ENCODE peak calls at places on chromosomes 7 and 10, in ten cellular contexts. E is neural progenitor cell; T is left ventricle myocardium inferior; P is Panc1; Z is fibroblast of lung; F is heart left ventricle; B is CD8-positive, alpha-beta T cell; C is heart right ventricle; Q is MM.1S; R is AG04450. J is an unnamed sample.

GRCh38 chr7:7567898-7568531 is 1.3 kb downstream of the MIOS start:
- DNase-seq in E (no peak), T (no peak), P (no peak), Z (no peak), F (no peak), B (no peak), C (no peak), Q (no peak), R (no peak), J (no peak)

GRCh38 chr7:102024005-102024768 is 206.8 kb downstream of the CUX1 start:
- DNase-seq in E (no peak), T (no peak), P (no peak), Z (no peak), F (peak), B (no peak), C (no peak), Q (no peak), R (no peak), J (no peak)

GRCh38 chr7:97218767-97219166 is 101.3 kb downstream of the SDHAF3 start:
- DNase-seq in E (no peak), T (no peak), P (no peak), Z (no peak), F (no peak), B (no peak), C (no peak), Q (peak), R (no peak), J (no peak)

GRCh38 chr10:3471927-3472704 is 299.5 kb upstream of the PITRM1 start:
- DNase-seq in E (peak), T (no peak), P (no peak), Z (peak), F (no peak), B (no peak), C (no peak), Q (peak), R (no peak), J (no peak)

GRCh38 chr7:129426482-129426881 is 7.8 kb upstream of the STRIP2 start:
- DNase-seq in E (no peak), T (no peak), P (no peak), Z (no peak), F (no peak), B (no peak), C (no peak), Q (no peak), R (no peak), J (no peak)

GRCh38 chr10:34808789-34809745 is 6.0 kb downstream of the PARD3 start:
- DNase-seq in E (peak), T (peak), P (no peak), Z (peak), F (peak), B (no peak), C (peak), Q (peak), R (no peak), J (no peak)

GRCh38 chr10:5159126-5159525 is 25.8 kb downstream of the AKR1C8 start:
- DNase-seq in E (no peak), T (no peak), P (no peak), Z (no peak), F (no peak), B (no peak), C (no peak), Q (no peak), R (no peak), J (no peak)

GRCh38 chr10:12042409-12042796 is 206 bp downstream of the UPF2 start:
- DNase-seq in E (no peak), T (no peak), P (no peak), Z (peak), F (peak), B (peak), C (peak), Q (no peak), R (no peak), J (no peak)

GRCh38 chr7:108415821-108416536 is 40.3 kb downstream of the NRCAM start:
- DNase-seq in E (peak), T (no peak), P (no peak), Z (peak), F (no peak), B (no peak), C (no peak), Q (peak), R (no peak), J (no peak)

GRCh38 chr7:10930551-10930950 is 43.1 kb upstream of the PHF14 start:
- DNase-seq in E (no peak), T (no peak), P (no peak), Z (no peak), F (no peak), B (no peak), C (no peak), Q (no peak), R (no peak), J (no peak)

GRCh38 chr10:73850863-73851461 is 23.4 kb downstream of the CAMK2G start:
- DNase-seq in E (no peak), T (peak), P (no peak), Z (peak), F (peak), B (no peak), C (peak), Q (no peak), R (no peak), J (no peak)

GRCh38 chr10:10891437-10891836 is 126.2 kb upstream of the CELF2 start:
- DNase-seq in E (no peak), T (no peak), P (no peak), Z (peak), F (peak), B (no peak), C (no peak), Q (no peak), R (peak), J (no peak)

GRCh38 chr10:46526682-46527038 is 29.8 kb downstream of the GPRIN2 start:
- DNase-seq in E (no peak), T (peak), P (no peak), Z (peak), F (peak), B (no peak), C (no peak), Q (no peak), R (no peak), J (peak)

GRCh38 chr7:27165655-27166474 is 528 bp upstream of the HOXA9 start:
- DNase-seq in E (no peak), T (no peak), P (no peak), Z (no peak), F (no peak), B (no peak), C (no peak), Q (no peak), R (no peak), J (no peak)

GRCh38 chr10:63766766-63767505 is 245.7 kb downstream of the REEP3 start:
- DNase-seq in E (no peak), T (no peak), P (no peak), Z (peak), F (no peak), B (no peak), C (no peak), Q (no peak), R (no peak), J (no peak)

GRCh38 chr10:13458107-13458761 is 70.6 kb downstream of the BEND7 start:
- DNase-seq in E (no peak), T (no peak), P (no peak), Z (peak), F (no peak), B (no peak), C (no peak), Q (no peak), R (no peak), J (no peak)

GRCh38 chr10:120944586-120945125 is 93.5 kb downstream of the WDR11 start:
- DNase-seq in E (no peak), T (no peak), P (no peak), Z (no peak), F (no peak), B (no peak), C (no peak), Q (no peak), R (no peak), J (no peak)

GRCh38 chr10:121368347-121369025 is 229.8 kb downstream of the FGFR2 start:
- DNase-seq in E (peak), T (no peak), P (no peak), Z (no peak), F (no peak), B (no peak), C (no peak), Q (peak), R (no peak), J (no peak)

GRCh38 chr10:106271237-106271636 is 893.3 kb downstream of the SORCS1 start:
- DNase-seq in E (no peak), T (no peak), P (no peak), Z (no peak), F (no peak), B (no peak), C (no peak), Q (no peak), R (no peak), J (no peak)

GRCh38 chr7:129951076-129952011 is 1.4 kb downstream of the UBE2H start:
- DNase-seq in E (peak), T (no peak), P (no peak), Z (peak), F (peak), B (no peak), C (peak), Q (peak), R (no peak), J (no peak)

GRCh38 chr10:46298346-46299266 is 11.8 kb downstream of the ANTXRL start:
- DNase-seq in E (no peak), T (no peak), P (no peak), Z (no peak), F (peak), B (no peak), C (no peak), Q (no peak), R (no peak), J (no peak)

GRCh38 chr10:32357056-32357735 is 10.2 kb upstream of the EPC1 start:
- DNase-seq in E (no peak), T (no peak), P (no peak), Z (no peak), F (no peak), B (no peak), C (no peak), Q (no peak), R (no peak), J (no peak)

GRCh38 chr7:106630648-106631047 is 30.3 kb downstream of the CCDC71L start:
- DNase-seq in E (no peak), T (no peak), P (no peak), Z (no peak), F (no peak), B (no peak), C (no peak), Q (no peak), R (no peak), J (no peak)

GRCh38 chr10:133458710-133459453 is 5.1 kb downstream of the SCART1 start:
- DNase-seq in E (no peak), T (peak), P (no peak), Z (no peak), F (no peak), B (no peak), C (no peak), Q (no peak), R (no peak), J (no peak)

GRCh38 chr7:129493555-129493954 is 8.8 kb upstream of the SMKR1 start:
- DNase-seq in E (no peak), T (no peak), P (no peak), Z (no peak), F (no peak), B (no peak), C (no peak), Q (peak), R (no peak), J (no peak)

GRCh38 chr10:70578371-70578947 is 24.1 kb downstream of the PRF1 start:
- DNase-seq in E (no peak), T (no peak), P (no peak), Z (peak), F (no peak), B (peak), C (no peak), Q (peak), R (peak), J (no peak)

GRCh38 chr10:132833421-132834111 is 47.6 kb upstream of the NKX6-2 start:
- DNase-seq in E (no peak), T (no peak), P (no peak), Z (no peak), F (no peak), B (no peak), C (no peak), Q (no peak), R (no peak), J (no peak)

GRCh38 chr10:22611425-22612111 is 102.8 kb downstream of the PIP4K2A start:
- DNase-seq in E (no peak), T (no peak), P (no peak), Z (no peak), F (no peak), B (no peak), C (no peak), Q (peak), R (no peak), J (no peak)

GRCh38 chr7:93402944-93403343 is 170.8 kb downstream of the VPS50 start:
- DNase-seq in E (no peak), T (no peak), P (no peak), Z (no peak), F (no peak), B (no peak), C (no peak), Q (no peak), R (no peak), J (no peak)

GRCh38 chr10:119500138-119500795 is 42.3 kb downstream of the RGS10 start:
- DNase-seq in E (no peak), T (no peak), P (no peak), Z (no peak), F (no peak), B (no peak), C (no peak), Q (no peak), R (no peak), J (no peak)

GRCh38 chr10:75651452-75651851 is 220.0 kb downstream of the LRMDA start:
- DNase-seq in E (peak), T (no peak), P (no peak), Z (no peak), F (no peak), B (no peak), C (no peak), Q (peak), R (no peak), J (no peak)

GRCh38 chr7:97317575-97317974 is 200.1 kb downstream of the SDHAF3 start:
- DNase-seq in E (no peak), T (no peak), P (no peak), Z (no peak), F (no peak), B (no peak), C (no peak), Q (no peak), R (no peak), J (no peak)

GRCh38 chr7:30740417-30741181 is 11.3 kb upstream of the INMT start:
- DNase-seq in E (peak), T (peak), P (peak), Z (peak), F (peak), B (peak), C (peak), Q (peak), R (peak), J (peak)

GRCh38 chr10:95513941-95514392 is 47.2 kb downstream of the SORBS1 start:
- DNase-seq in E (no peak), T (no peak), P (no peak), Z (peak), F (peak), B (no peak), C (peak), Q (no peak), R (no peak), J (peak)

GRCh38 chr10:20466731-20467130 is 430.4 kb downstream of the NEBL start:
- DNase-seq in E (no peak), T (no peak), P (no peak), Z (peak), F (no peak), B (no peak), C (no peak), Q (no peak), R (no peak), J (no peak)

GRCh38 chr10:48444266-48444665 is 137.8 kb downstream of the MAPK8 start:
- DNase-seq in E (peak), T (no peak), P (no peak), Z (peak), F (peak), B (no peak), C (no peak), Q (no peak), R (no peak), J (no peak)

GRCh38 chr7:13874783-13875182 is 114.7 kb downstream of the ETV1 start:
- DNase-seq in E (no peak), T (no peak), P (no peak), Z (peak), F (no peak), B (no peak), C (no peak), Q (no peak), R (no peak), J (no peak)

GRCh38 chr10:69022611-69023010 is 34.0 kb downstream of the KIFBP start:
- DNase-seq in E (no peak), T (no peak), P (no peak), Z (no peak), F (no peak), B (no peak), C (no peak), Q (no peak), R (no peak), J (no peak)

GRCh38 chr7:104548861-104549260 is 220.5 kb downstream of the LHFPL3 start:
- DNase-seq in E (no peak), T (no peak), P (no peak), Z (no peak), F (no peak), B (no peak), C (no peak), Q (no peak), R (no peak), J (no peak)
- TF ChIP-seq CTCF in E (peak), T (no peak), P (no peak), Z (no peak), F (no peak), B (no peak), C (no peak), Q (no peak), R (no peak), J (no peak)

GRCh38 chr7:5088906-5089305 is 43.2 kb downstream of the RBAK start:
- DNase-seq in E (no peak), T (no peak), P (no peak), Z (no peak), F (no peak), B (no peak), C (no peak), Q (no peak), R (no peak), J (no peak)

GRCh38 chr7:5093948-5094347 is 48.3 kb downstream of the RBAK start:
- DNase-seq in E (no peak), T (no peak), P (no peak), Z (no peak), F (no peak), B (no peak), C (no peak), Q (no peak), R (no peak), J (no peak)

DNA sequence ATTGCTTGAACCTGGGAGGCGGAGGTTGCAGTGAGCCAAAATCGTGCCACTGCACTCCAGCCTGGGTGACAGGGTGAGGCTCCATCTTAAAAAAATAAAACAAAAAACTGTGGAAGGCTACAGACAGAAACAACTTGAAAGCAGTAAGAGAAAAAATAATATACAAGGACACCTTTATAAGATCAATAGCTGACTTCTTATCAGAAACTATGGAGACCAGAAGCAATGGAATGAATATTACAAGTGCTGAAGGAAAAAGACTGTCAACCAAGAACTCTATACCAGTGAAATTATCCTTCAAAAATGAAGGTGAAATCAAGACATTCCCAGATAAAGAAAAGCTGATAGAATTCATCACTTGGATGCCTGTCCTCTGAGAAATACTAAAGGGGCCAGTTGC is 49.0 kb downstream of the RBAK start:
- DNase-seq in E (no peak), T (no peak), P (no peak), Z (no peak), F (no peak), B (no peak), C (no peak), Q (no peak), R (no peak), J (no peak)
- H3K27ac ChIP-seq in E (no peak), T (no peak), P (no peak), Z (no peak), F (no peak), B (no peak), C (no peak), Q (no peak), R (no peak), J (no peak)

GRCh38 chr7:130996205-130996840 is 262.3 kb upstream of the KLF14 start:
- DNase-seq in E (no peak), T (no peak), P (no peak), Z (no peak), F (no peak), B (no peak), C (no peak), Q (no peak), R (no peak), J (no peak)

GRCh38 chr7:130996841-130997231 is 262.8 kb upstream of the KLF14 start:
- DNase-seq in E (no peak), T (no peak), P (peak), Z (peak), F (no peak), B (no peak), C (no peak), Q (no peak), R (no peak), J (no peak)

GRCh38 chr7:130993671-130994365 is 259.8 kb upstream of the KLF14 start:
- DNase-seq in E (no peak), T (no peak), P (no peak), Z (no peak), F (no peak), B (no peak), C (no peak), Q (no peak), R (no peak), J (no peak)

GRCh38 chr7:130995252-130996081 is 261.5 kb upstream of the KLF14 start:
- DNase-seq in E (no peak), T (no peak), P (no peak), Z (peak), F (no peak), B (no peak), C (no peak), Q (no peak), R (no peak), J (peak)

GRCh38 chr7:130994378-130995115 is 260.5 kb upstream of the KLF14 start:
- DNase-seq in E (no peak), T (peak), P (no peak), Z (peak), F (peak), B (no peak), C (peak), Q (no peak), R (no peak), J (peak)
- H3K4me3 ChIP-seq in E (no peak), T (peak), P (no peak), Z (no peak), F (no peak), B (no peak), C (no peak), Q (no peak), R (no peak), J (peak)

DNA sequence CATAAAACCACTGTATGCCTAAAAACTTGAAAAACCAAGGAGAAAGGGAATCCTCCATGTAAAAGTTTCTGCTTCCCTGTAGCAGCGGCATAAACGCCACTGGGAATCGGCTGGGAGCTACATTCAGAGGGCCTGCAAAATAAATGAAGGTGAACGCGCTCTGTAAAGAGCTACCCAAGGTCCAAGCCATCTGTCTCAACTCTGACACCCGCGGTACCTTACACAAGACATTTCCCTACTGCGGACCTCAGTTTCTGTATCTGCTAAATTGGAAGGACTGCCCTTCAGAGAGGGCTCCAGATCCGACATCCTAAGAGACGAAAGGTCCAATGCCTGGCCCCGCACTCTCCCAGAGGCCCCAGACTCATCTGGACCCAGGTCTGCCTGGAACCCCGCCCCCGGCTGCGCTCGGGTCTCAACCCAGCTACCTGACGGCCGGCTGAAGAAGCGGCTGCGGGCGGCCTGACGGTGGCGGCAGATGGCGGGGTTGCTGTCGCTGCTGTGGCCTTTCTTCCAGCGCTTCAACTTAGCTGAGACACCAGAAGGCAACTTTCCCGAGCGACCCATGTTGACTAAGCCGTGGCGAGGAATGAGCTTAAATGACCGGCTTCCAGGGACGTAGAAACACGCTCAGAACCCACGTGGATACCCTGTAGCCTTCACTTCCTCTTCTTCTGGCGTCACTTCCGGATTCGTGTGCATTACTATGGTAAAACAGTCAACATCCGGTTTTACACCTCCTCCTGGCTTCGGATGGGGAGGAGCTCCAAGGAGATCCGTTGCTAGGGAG is at the start of gene RRP12:
- DNase-seq in E (peak), T (peak), P (peak), Z (peak), F (peak), B (peak), C (peak), Q (peak), R (peak), J (peak)
- TF ChIP-seq CTCF in E (peak), T (no peak), P (no peak), Z (no peak), F (no peak), B (no peak), C (no peak), Q (no peak), R (no peak), J (no peak)